ENCODE peak calls at places on chromosomes 4 and X, in six cellular contexts. B is H1, M is right atrium auricular region, Q is cardiac fibroblast, I is transverse colon, G is activated B cell treated with CpG ODN at 0.5 μM for 24 hours. T is an unnamed sample.

GRCh38 chrX:7889680-7890079 is 37.5 kb downstream of the PNPLA4 start:
- DNase-seq in B (no peak), M (no peak), Q (no peak), I (no peak), G (no peak), T (no peak)

GRCh38 chr4:91322961-91323360 is 980.8 kb upstream of the GRID2 start:
- DNase-seq in B (no peak), M (no peak), Q (no peak), I (no peak), G (no peak), T (no peak)

GRCh38 chrX:11113731-11114130 is 2.6 kb downstream of the HCCS start:
- DNase-seq in B (no peak), M (no peak), Q (peak; percentile 16), I (no peak), G (no peak), T (no peak)

GRCh38 chrX:110847334-110847733 is 51.7 kb upstream of the CHRDL1 start:
- DNase-seq in B (no peak), M (no peak), Q (peak; percentile 61), I (no peak), G (no peak), T (no peak)

GRCh38 chrX:19517965-19518364 is 2.7 kb upstream of the MAP3K15 start:
- DNase-seq in B (no peak), M (no peak), Q (no peak), I (no peak), G (no peak), T (no peak)

GRCh38 chr4:10647811-10648210 is 36.8 kb downstream of the CLNK start:
- DNase-seq in B (no peak), M (no peak), Q (no peak), I (no peak), G (no peak), T (no peak)

GRCh38 chr4:89737888-89738287 is 99.1 kb downstream of the SNCA start:
- DNase-seq in B (no peak), M (no peak), Q (peak; percentile 36), I (no peak), G (no peak), T (no peak)

GRCh38 chr4:102612824-102613366 is 111.7 kb downstream of the NFKB1 start:
- DNase-seq in B (no peak), M (no peak), Q (no peak), I (no peak), G (no peak), T (no peak)

GRCh38 chr4:156686120-156686519 is 285.5 kb downstream of the PDGFC start:
- DNase-seq in B (no peak), M (no peak), Q (peak; percentile 77), I (no peak), G (no peak), T (no peak)

GRCh38 chrX:115344885-115345653 is 55.6 kb downstream of the LUZP4 start:
- DNase-seq in B (peak; percentile 0), M (peak; percentile 93), Q (peak; percentile 97), I (peak; percentile 76), G (no peak), T (peak; percentile 83)

GRCh38 chrX:65750674-65751469 is 83.4 kb downstream of the MSN start:
- DNase-seq in B (no peak), M (no peak), Q (no peak), I (peak; percentile 21), G (no peak), T (no peak)

GRCh38 chr4:1569461-1570151 is 114.5 kb downstream of the FAM53A start:
- DNase-seq in B (no peak), M (no peak), Q (no peak), I (no peak), G (no peak), T (no peak)

DNA sequence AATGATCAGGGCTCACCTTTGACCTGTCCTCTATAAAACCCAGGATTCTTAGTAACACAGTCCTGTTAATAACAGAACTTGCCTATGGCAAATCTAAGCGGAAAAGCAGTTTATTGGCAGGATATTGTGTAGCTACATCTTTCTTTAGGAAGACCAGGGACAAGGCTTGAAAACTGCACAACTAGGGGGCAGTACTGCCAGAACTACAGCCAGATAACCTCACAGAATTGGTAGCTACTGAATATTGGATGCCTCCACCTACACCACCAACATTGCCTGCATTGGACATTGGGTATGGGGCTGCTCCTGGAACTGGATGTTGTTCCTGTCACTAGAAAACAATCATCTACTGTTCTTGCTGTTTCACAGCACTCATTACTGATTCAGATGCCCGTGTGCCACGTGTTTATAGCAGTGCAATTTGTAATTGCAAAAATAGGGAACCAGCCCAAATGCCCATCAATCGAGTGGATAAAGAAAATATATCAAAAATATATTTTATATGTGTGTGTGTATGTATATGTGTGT is 47.4 kb downstream of the REPS2 start:
- DNase-seq in B (no peak), M (no peak), Q (no peak), I (no peak), G (no peak), T (no peak)
- TF ChIP-seq CTCF in B (peak; percentile 29), M (no peak), Q (no peak), I (no peak), G (no peak), T (no peak)

GRCh38 chr4:176193126-176193525 is 2.3 kb downstream of the SPATA4 start:
- DNase-seq in B (no peak), M (no peak), Q (peak; percentile 33), I (no peak), G (no peak), T (no peak)

GRCh38 chr4:176193898-176194297 is 1.5 kb downstream of the SPATA4 start:
- DNase-seq in B (no peak), M (no peak), Q (no peak), I (no peak), G (no peak), T (no peak)

GRCh38 chr4:176189891-176190795 is 5.2 kb downstream of the SPATA4 start:
- DNase-seq in B (no peak), M (no peak), Q (no peak), I (no peak), G (no peak), T (no peak)

GRCh38 chr4:176188654-176189053 is 6.7 kb downstream of the SPATA4 start:
- DNase-seq in B (no peak), M (no peak), Q (no peak), I (no peak), G (no peak), T (no peak)

DNA sequence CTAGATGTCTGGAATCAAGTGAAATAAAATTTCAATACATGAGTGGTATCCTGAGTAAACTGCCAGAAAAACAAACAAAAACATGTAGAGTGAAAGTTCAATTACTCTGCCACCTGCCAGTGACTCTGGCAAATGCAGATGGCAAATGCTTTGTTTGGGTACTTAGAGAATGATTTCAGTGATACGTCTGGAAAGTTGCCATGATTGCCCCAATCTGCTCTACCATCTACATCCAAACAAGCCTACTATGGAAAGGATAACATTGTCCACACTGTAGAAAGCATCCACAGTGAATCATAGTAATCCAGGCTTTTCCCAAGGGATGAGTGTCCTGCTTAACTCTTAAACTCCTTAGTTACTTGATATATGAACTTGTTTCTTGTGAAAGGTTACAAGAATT is 3.4 kb downstream of the SPATA4 start:
- DNase-seq in B (no peak), M (no peak), Q (no peak), I (no peak), G (no peak), T (no peak)
- TF ChIP-seq CTCF in B (no peak), M (no peak), Q (no peak), I (no peak), G (no peak), T (no peak)

GRCh38 chr4:113788888-113789287 is 27.4 kb upstream of the CAMK2D start:
- DNase-seq in B (no peak), M (no peak), Q (no peak), I (no peak), G (no peak), T (no peak)
- TF ChIP-seq CTCF in B (no peak), M (no peak), Q (no peak), I (no peak), G (no peak), T (no peak)

GRCh38 chrX:135923353-135923752 is 29.8 kb downstream of the SAGE1 start:
- DNase-seq in B (no peak), M (no peak), Q (no peak), I (no peak), G (no peak), T (no peak)
- TF ChIP-seq CTCF in B (peak; percentile 30), M (no peak), Q (no peak), I (no peak), G (no peak), T (no peak)

GRCh38 chr4:41852229-41852628 is 83.0 kb upstream of the TMEM33 start:
- DNase-seq in B (no peak), M (no peak), Q (no peak), I (no peak), G (no peak), T (no peak)

GRCh38 chr4:41853973-41854372 is 81.3 kb upstream of the TMEM33 start:
- DNase-seq in B (no peak), M (no peak), Q (no peak), I (no peak), G (no peak), T (no peak)

GRCh38 chr4:41856797-41857196 is 78.4 kb upstream of the TMEM33 start:
- DNase-seq in B (no peak), M (no peak), Q (no peak), I (no peak), G (no peak), T (no peak)

GRCh38 chr4:41859106-41859505 is 76.1 kb upstream of the TMEM33 start:
- DNase-seq in B (no peak), M (no peak), Q (no peak), I (no peak), G (no peak), T (no peak)

DNA sequence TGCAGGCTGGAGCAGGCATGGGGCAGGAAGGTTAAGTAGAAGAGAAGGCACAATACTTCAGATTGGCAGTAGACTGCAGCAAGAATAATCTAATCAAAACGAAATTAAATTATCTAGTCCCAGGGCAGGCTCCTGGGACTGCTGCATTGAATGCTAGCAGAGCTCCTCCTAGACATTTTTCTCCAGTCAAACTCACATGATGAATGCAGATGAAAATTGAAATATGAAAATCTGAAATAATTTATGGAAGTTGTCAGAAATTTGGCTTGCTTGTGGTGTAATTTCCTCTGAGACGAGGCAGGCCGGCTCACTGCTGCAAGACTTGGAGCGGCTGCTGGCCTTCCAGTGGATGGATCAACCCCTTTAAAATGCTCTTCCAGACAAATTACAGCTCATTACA is 78.0 kb upstream of the TMEM33 start:
- DNase-seq in B (no peak), M (no peak), Q (no peak), I (no peak), G (no peak), T (no peak)
- TF ChIP-seq CTCF in B (no peak), M (no peak), Q (no peak), I (no peak), G (no peak), T (no peak)

T was measured in mesothelial cell of epicardium.